ENCODE peak calls at places on chromosomes 11 and 22, in ten cellular contexts. V is GM23338, M is testis, D is fibroblast of lung, R is heart right ventricle, J is fibroblast of mammary gland, Y is pancreas, P is lower leg skin, G is cardiac muscle cell, Q is stomach. S is an unnamed sample.

GRCh38 chr11:110470716-110471115 is 41.0 kb downstream of the FDX1 start:
- DNase-seq in V (no peak), M (no peak), D (peak), R (no peak), J (peak), Y (no peak), P (no peak), G (no peak), Q (no peak), S (no peak)

GRCh38 chr11:130168105-130168504 is 8.5 kb downstream of the ST14 start:
- DNase-seq in V (no peak), M (no peak), D (peak), R (no peak), J (peak), Y (no peak), P (no peak), G (no peak), Q (no peak), S (no peak)

GRCh38 chr11:112613051-112613972 is 347.9 kb upstream of the NCAM1 start:
- DNase-seq in V (no peak), M (no peak), D (peak), R (no peak), J (peak), Y (peak), P (peak), G (peak), Q (no peak), S (no peak)

GRCh38 chr11:19766206-19766605 is 53.6 kb downstream of the NAV2 start:
- DNase-seq in V (no peak), M (no peak), D (peak), R (no peak), J (peak), Y (no peak), P (no peak), G (no peak), Q (no peak), S (no peak)

GRCh38 chr11:18699848-18700261 is 1.3 kb downstream of the TMEM86A start:
- DNase-seq in V (no peak), M (peak), D (no peak), R (peak), J (no peak), Y (no peak), P (peak), G (peak), Q (no peak), S (no peak)

GRCh38 chr11:101497292-101497691 is 86.5 kb downstream of the TRPC6 start:
- DNase-seq in V (no peak), M (no peak), D (no peak), R (no peak), J (no peak), Y (no peak), P (no peak), G (no peak), Q (no peak), S (no peak)

GRCh38 chr11:59173964-59174663 is 2.2 kb downstream of the DTX4 start:
- DNase-seq in V (peak), M (no peak), D (peak), R (no peak), J (no peak), Y (peak), P (no peak), G (peak), Q (peak), S (no peak)

GRCh38 chr11:19562156-19562555 is 150.5 kb upstream of the NAV2 start:
- DNase-seq in V (no peak), M (no peak), D (no peak), R (no peak), J (no peak), Y (no peak), P (no peak), G (no peak), Q (no peak), S (no peak)

DNA sequence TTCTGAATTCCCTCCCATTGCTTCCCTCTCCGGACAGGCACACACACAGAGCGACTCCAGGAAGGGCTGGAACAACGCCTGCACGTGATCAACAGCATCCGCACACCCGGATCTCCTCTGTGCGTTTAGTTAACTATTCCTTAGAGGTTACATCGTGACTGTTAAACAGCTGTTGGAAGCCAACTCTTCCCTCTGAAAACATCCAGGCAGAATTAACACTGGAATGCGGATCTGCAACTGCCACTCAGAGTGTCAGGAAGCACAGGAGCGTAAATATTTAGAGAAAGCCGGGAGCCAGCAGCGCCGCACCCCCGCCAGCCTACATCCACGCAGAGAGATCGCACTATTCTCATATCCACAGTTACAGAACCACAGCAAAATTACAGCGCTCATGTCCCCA is 46.2 kb downstream of the SHANK2 start:
- DNase-seq in V (peak), M (peak), D (no peak), R (no peak), J (peak), Y (no peak), P (no peak), G (peak), Q (peak), S (no peak)
- H3K4me3 ChIP-seq in V (no peak), M (no peak), D (peak), R (no peak), J (no peak), Y (no peak), P (no peak), G (no peak), Q (no peak), S (no peak)

GRCh38 chr22:43053176-43053575 is 36.0 kb downstream of the TTLL1 start:
- DNase-seq in V (peak), M (no peak), D (no peak), R (no peak), J (no peak), Y (no peak), P (no peak), G (no peak), Q (no peak), S (no peak)
- TF ChIP-seq CTCF in V (peak), M (no peak), D (peak), R (no peak), J (peak), Y (no peak), P (no peak), G (peak), Q (no peak), S (peak)

GRCh38 chr11:75269367-75269660 is 28.7 kb downstream of the TPBGL start:
- DNase-seq in V (no peak), M (no peak), D (no peak), R (no peak), J (no peak), Y (no peak), P (no peak), G (no peak), Q (no peak), S (no peak)
- H3K4me3 ChIP-seq in V (no peak), M (no peak), D (no peak), R (no peak), J (no peak), Y (no peak), P (no peak), G (no peak), Q (no peak), S (no peak)

DNA sequence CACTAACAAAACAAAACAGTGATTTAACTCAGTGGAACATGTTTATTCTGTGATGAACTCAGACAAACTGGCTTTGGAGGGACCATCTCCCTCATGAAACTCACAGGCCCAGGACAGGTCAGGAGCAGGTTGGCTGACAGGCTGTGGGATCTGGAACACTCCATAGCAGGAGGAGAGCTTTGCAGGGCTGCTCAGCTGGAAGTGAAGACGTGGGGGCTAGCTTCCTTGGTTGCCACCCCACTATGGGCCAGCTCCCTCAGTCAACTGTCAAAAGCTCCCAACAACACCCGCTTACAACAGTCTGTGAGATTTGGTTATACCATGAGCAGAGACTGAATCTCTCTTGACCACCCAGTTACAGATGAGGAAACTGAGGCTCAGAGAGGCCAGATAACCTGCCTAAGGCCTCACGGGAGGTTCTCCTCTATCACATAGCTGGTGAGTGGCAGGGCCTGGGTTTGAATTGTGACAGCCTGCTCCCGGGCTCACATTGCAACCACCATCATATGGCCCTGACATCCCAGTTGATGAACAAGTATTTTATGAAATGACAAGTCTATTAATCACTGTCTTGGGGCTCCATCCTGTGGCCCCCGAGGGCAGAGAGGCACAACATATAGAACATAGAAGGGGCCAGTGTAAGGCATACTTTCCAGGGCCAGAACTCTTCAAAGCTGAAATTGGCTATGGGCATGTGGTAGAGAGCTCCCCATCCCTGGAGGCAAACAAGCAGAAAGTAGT is 473.4 kb downstream of the MN1 start:
- DNase-seq in V (no peak), M (no peak), D (no peak), R (no peak), J (no peak), Y (no peak), P (no peak), G (no peak), Q (no peak), S (no peak)
- TF ChIP-seq CTCF in V (peak), M (no peak), D (no peak), R (no peak), J (no peak), Y (no peak), P (no peak), G (no peak), Q (no peak), S (no peak)

GRCh38 chr11:10439924-10440323 is 15.1 kb upstream of the AMPD3 start:
- DNase-seq in V (no peak), M (no peak), D (no peak), R (no peak), J (no peak), Y (no peak), P (no peak), G (no peak), Q (no peak), S (no peak)

GRCh38 chr11:10443152-10443551 is 11.9 kb upstream of the AMPD3 start:
- DNase-seq in V (no peak), M (no peak), D (no peak), R (no peak), J (peak), Y (no peak), P (no peak), G (no peak), Q (no peak), S (no peak)

GRCh38 chr11:10443721-10444120 is 11.3 kb upstream of the AMPD3 start:
- DNase-seq in V (no peak), M (no peak), D (no peak), R (no peak), J (no peak), Y (no peak), P (no peak), G (no peak), Q (no peak), S (no peak)

GRCh38 chr11:10441021-10441523 is 14.0 kb upstream of the AMPD3 start:
- DNase-seq in V (no peak), M (no peak), D (no peak), R (no peak), J (no peak), Y (no peak), P (no peak), G (no peak), Q (no peak), S (no peak)

DNA sequence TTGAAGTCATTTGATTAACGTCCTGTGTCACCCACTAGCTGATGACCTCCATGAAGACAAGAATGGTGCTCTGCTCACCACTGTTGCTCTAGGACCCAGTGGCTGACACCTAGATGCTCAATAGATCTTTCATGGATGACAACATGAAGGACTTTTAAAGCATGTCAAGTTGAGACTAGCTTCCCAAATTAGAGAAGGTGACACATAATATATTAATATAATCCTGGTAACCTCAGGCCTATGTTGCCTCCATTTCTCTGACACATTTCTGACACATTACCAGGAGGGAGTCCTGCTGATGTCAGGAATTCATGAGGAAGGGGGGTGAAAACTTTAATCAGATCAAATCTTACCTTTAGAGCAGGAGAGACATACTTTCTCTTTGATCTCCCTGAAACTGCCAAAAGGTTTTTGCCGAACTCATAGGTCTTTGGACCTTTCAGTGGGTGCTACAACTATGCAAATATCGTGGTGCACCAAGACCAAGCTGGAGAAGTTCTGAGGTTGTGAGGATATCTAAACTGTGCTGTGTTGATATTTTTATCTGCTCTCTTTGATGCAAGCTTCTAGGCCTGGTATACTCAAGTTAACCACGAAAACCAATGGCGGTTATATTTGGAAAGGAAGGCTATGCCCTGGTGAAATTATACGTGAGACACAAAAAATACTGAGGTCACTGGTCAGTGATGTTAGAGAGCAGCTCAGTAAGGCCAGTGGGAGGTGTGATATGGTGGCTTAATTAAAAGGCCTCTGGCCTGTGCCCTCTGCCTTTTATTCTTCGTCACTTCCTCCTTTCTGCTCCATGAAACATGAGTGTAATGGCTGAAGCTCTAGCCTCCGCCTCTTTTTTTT is 13.2 kb upstream of the AMPD3 start:
- DNase-seq in V (no peak), M (no peak), D (peak), R (no peak), J (no peak), Y (no peak), P (no peak), G (peak), Q (no peak), S (peak)
- H3K4me3 ChIP-seq in V (no peak), M (no peak), D (no peak), R (no peak), J (no peak), Y (no peak), P (no peak), G (no peak), Q (no peak), S (no peak)

GRCh38 chr22:42794551-42795510 is 62.2 kb downstream of the ARFGAP3 start:
- DNase-seq in V (peak), M (no peak), D (no peak), R (no peak), J (no peak), Y (no peak), P (no peak), G (no peak), Q (peak), S (no peak)
- TF ChIP-seq CTCF in V (peak), M (no peak), D (peak), R (no peak), J (peak), Y (no peak), P (no peak), G (peak), Q (no peak), S (no peak)

GRCh38 chr11:8017894-8018741 is 31.0 kb downstream of the EIF3F start:
- DNase-seq in V (peak), M (peak), D (no peak), R (no peak), J (peak), Y (no peak), P (no peak), G (no peak), Q (no peak), S (no peak)
- H3K4me3 ChIP-seq in V (peak), M (peak), D (peak), R (peak), J (peak), Y (peak), P (peak), G (peak), Q (peak), S (no peak)

GRCh38 chr22:17888855-17889254 is 114.6 kb upstream of the BID start:
- DNase-seq in V (peak), M (no peak), D (no peak), R (no peak), J (no peak), Y (no peak), P (no peak), G (peak), Q (no peak), S (no peak)
- TF ChIP-seq CTCF in V (peak), M (no peak), D (peak), R (peak), J (peak), Y (no peak), P (no peak), G (peak), Q (no peak), S (no peak)

DNA sequence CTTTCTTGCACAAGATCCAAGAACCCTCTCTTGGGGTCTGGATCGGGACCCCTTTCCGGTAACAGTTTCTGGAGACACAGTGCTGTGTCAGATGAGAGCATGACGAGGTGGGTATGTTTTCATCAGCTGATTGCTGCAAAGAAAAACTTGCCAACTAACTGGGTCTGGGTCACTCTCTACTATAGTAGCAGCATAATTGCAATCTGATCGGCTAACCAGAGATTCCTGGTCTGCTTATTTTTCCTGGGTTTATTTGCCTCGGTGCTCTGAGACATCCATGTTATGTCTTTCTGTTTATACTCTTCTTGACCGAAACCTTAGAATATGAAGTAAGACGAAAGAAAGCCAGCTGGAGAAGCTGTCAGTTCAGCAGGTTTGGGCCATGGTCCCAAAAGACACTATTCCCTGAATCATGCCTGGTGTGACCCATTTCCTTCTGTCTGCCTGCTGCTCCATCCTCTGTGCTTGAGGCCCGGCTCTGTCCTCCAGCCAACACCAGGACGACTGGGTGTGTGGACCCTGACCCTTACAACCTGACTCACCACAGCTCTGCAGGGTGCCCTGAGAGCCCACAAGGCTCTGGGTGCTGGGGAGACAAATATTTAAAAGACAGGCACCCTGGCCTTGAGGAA is 24.1 kb upstream of the CLMP start:
- DNase-seq in V (no peak), M (no peak), D (peak), R (no peak), J (peak), Y (no peak), P (no peak), G (no peak), Q (no peak), S (no peak)
- H3K4me3 ChIP-seq in V (no peak), M (no peak), D (no peak), R (no peak), J (no peak), Y (no peak), P (no peak), G (no peak), Q (no peak), S (no peak)